ENCODE peak calls at places on chromosomes 16 and 17, in nine cellular contexts. O is CD8-positive, alpha-beta memory T cell; R is body of pancreas; U is lower lobe of right lung; E is aorta; X is A549; V is Peyer's patch; I is prostate gland; G is tibial nerve. Z is an unnamed sample.

GRCh38 chr17:65495255-65496060 is 66.0 kb downstream of the AXIN2 start:
- DNase-seq in E (no peak), R (no peak), X (no peak), G (no peak), V (no peak), U (peak; percentile 61), I (no peak), O (no peak), Z (no peak)

GRCh38 chr17:58710948-58711552 is 18.6 kb downstream of the RAD51C start:
- DNase-seq in I (peak; percentile 44), E (no peak), V (peak; percentile 54), O (peak; percentile 16), R (peak; percentile 24), G (peak; percentile 88), U (no peak), X (no peak), Z (no peak)

GRCh38 chr17:9768381-9768934 is 22.9 kb downstream of the DHRS7C start:
- DNase-seq in E (no peak), I (no peak), X (peak; percentile 55), R (no peak), O (no peak), G (no peak), V (no peak), U (no peak), Z (no peak)

GRCh38 chr16:84411768-84412167 is 43.4 kb downstream of the ATP2C2 start:
- DNase-seq in U (no peak), O (no peak), V (no peak), I (no peak), G (no peak), E (no peak), R (no peak), X (no peak), Z (no peak)

GRCh38 chr16:14015948-14016347 is 55.2 kb upstream of the MRTFB start:
- DNase-seq in R (peak; percentile 50), V (no peak), I (no peak), X (peak; percentile 49), E (peak; percentile 64), O (no peak), G (no peak), U (peak; percentile 48), Z (no peak)

GRCh38 chr17:13576661-13577526 is 24.8 kb downstream of the HS3ST3A1 start:
- DNase-seq in O (no peak), V (no peak), U (no peak), X (no peak), G (no peak), I (no peak), E (no peak), R (no peak), Z (no peak)

GRCh38 chr16:17143546-17144419 is 327.0 kb downstream of the XYLT1 start:
- DNase-seq in V (no peak), E (no peak), U (no peak), X (no peak), R (no peak), I (no peak), G (no peak), O (no peak), Z (no peak)

GRCh38 chr16:31386157-31386984 is 6.8 kb upstream of the ITGAD start:
- DNase-seq in G (no peak), U (no peak), X (peak; percentile 37), R (peak; percentile 47), I (no peak), V (no peak), E (no peak), O (peak; percentile 29), Z (no peak)

GRCh38 chr17:18187816-18188761 is 4.5 kb downstream of the ALKBH5 start:
- DNase-seq in X (no peak), E (peak; percentile 65), U (no peak), O (no peak), G (no peak), V (no peak), I (no peak), R (no peak), Z (no peak)

GRCh38 chr17:9038380-9038779 is 17.1 kb downstream of the NTN1 start:
- DNase-seq in E (no peak), R (no peak), X (no peak), V (no peak), G (no peak), U (no peak), I (no peak), O (no peak), Z (no peak)

GRCh38 chr16:23269248-23270091 is 32.6 kb upstream of the SCNN1B start:
- DNase-seq in G (no peak), I (no peak), E (no peak), O (no peak), X (no peak), V (no peak), U (no peak), R (no peak), Z (no peak)

GRCh38 chr16:49352923-49353322 is 20.7 kb upstream of the C16orf78 start:
- DNase-seq in O (no peak), U (no peak), V (no peak), G (no peak), R (no peak), X (no peak), I (no peak), E (no peak), Z (no peak)

GRCh38 chr16:56950881-56951771 is 10.6 kb upstream of the CETP start:
- DNase-seq in U (peak; percentile 71), R (peak; percentile 76), X (peak; percentile 60), G (peak; percentile 41), V (peak; percentile 81), E (peak; percentile 80), I (peak; percentile 60), O (peak; percentile 37), Z (peak; percentile 85)

GRCh38 chr16:72913551-72913950 is 134.4 kb downstream of the ZFHX3 start:
- DNase-seq in X (no peak), U (no peak), G (no peak), V (no peak), O (no peak), E (no peak), I (peak; percentile 49), R (no peak), Z (no peak)

GRCh38 chr17:45092932-45093430 is 31.9 kb downstream of the NMT1 start:
- DNase-seq in G (peak; percentile 82), O (no peak), I (peak; percentile 91), E (peak; percentile 92), U (peak; percentile 71), X (peak; percentile 99), V (peak; percentile 29), R (peak; percentile 68), Z (no peak)
- H3K4me1 ChIP-seq in G (peaks cover 32% of the 10 kb centered on the region), O (no peaks in the 10 kb centered on the region), I (peaks cover 6% of the 10 kb centered on the region), E (peaks cover 5% of the 10 kb centered on the region), U (peaks cover 28% of the 10 kb centered on the region), X (peaks cover 45% of the 10 kb centered on the region), V (peaks cover 22% of the 10 kb centered on the region), R (peaks cover 13% of the 10 kb centered on the region), Z (no peaks in the 10 kb centered on the region)

GRCh38 chr16:8959921-8960787 is 3.6 kb downstream of the USP7 start:
- DNase-seq in I (no peak), U (no peak), E (no peak), R (no peak), O (peak; percentile 36), V (peak; percentile 54), X (no peak), G (no peak), Z (no peak)

GRCh38 chr16:8960788-8961109 is 3.0 kb downstream of the USP7 start:
- DNase-seq in R (no peak), O (no peak), G (no peak), I (no peak), X (no peak), V (no peak), E (no peak), U (no peak), Z (no peak)

GRCh38 chr16:8963010-8963824 is 489 bp downstream of the USP7 start:
- DNase-seq in U (no peak), E (peak; percentile 53), R (no peak), G (no peak), X (no peak), I (no peak), V (no peak), O (no peak), Z (peak; percentile 87)

GRCh38 chr16:8962393-8963009 is 1.2 kb downstream of the USP7 start:
- DNase-seq in O (peak; percentile 64), I (no peak), G (no peak), E (no peak), V (peak; percentile 84), X (no peak), R (no peak), U (no peak), Z (peak; percentile 91)

GRCh38 chr16:8961811-8962390 is 1.8 kb downstream of the USP7 start:
- DNase-seq in R (no peak), E (no peak), V (peak; percentile 39), G (no peak), X (no peak), O (no peak), I (no peak), U (no peak), Z (no peak)
- H3K4me1 ChIP-seq in R (peaks cover 55% of the 10 kb centered on the region), E (no peaks in the 10 kb centered on the region), V (peaks cover 56% of the 10 kb centered on the region), G (peaks cover 52% of the 10 kb centered on the region), X (peaks cover 53% of the 10 kb centered on the region), O (peaks cover 53% of the 10 kb centered on the region), I (peaks cover 13% of the 10 kb centered on the region), U (peaks cover 61% of the 10 kb centered on the region), Z (peaks cover 54% of the 10 kb centered on the region)

DNA sequence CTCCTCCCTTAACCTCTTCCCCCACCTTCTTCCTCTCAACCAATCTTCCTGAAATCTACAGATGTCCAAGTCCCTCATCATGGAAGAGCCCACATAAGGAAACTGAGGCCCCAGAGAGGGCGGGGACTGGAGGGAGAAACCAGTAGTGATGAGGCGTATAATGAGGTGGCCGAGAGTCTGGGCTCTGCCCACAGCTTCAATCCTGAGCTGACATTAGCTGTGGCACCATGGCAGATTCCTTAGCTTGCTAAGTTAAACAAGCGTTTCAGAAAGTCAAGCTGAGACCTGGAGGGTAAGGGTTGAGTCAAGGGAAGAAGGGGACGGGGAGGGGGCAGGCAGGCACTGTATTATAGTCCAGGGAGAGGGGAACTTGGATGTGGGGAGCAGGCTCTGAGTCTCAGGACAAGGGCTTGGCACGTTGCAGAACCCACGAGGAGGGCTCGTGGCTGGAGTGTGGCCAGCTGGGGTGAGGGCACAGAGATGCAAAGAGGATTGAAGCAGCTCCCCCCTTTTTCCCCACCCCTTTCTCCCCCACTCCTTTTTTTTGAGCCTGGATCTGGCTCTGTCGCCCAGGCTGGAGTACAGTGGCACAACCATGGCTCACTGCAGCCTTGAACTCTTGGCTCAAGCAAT is 13.3 kb downstream of the ARHGAP23 start:
- DNase-seq in U (peak; percentile 38), O (no peak), X (no peak), I (no peak), E (no peak), V (no peak), G (no peak), R (no peak), Z (no peak)
- H3K4me1 ChIP-seq in U (peaks cover 12% of the 10 kb centered on the region), O (peaks cover 4% of the 10 kb centered on the region), X (peaks cover 10% of the 10 kb centered on the region), I (no peaks in the 10 kb centered on the region), E (no peaks in the 10 kb centered on the region), V (no peaks in the 10 kb centered on the region), G (peaks cover 5% of the 10 kb centered on the region), R (peaks cover 6% of the 10 kb centered on the region), Z (peaks cover 17% of the 10 kb centered on the region)

DNA sequence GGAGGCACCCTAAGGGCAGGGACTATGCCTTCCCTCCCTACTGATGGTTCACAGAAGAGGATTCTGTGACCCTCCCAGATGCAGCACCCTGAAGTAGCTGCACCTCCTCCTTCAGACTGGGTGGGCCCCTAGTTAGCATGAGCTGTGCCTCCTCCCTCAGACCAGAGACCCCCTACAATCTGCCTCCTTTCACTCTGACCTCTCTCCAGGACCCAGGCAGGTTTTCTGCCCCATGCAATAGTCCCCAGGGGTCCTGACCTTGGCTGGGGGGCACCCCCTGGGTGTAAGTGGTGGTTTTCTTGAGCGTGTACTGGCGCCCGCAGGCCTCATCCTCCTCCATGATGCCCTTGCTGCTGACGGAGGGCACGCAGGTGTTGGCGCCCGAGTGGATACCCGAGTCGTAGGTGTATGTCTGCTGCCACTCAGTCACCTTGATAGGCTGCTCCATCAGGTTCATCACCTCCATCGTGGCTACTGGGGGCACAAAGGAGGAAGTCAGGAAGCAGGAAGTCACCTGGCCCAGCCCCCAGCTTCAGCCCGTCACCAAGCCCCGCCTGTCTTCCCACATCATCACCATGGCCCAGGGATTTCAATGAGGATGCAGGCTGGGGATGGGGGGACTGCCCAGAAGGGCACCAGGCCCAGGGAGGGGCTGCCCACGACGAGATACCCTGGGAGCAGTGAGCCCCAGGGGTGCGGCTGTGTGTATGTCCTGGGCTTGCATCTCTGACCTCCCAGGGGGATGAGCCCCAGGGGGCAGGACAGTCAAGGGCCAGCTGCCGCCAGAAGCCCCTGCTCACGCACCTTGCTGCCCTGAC is 14.9 kb downstream of the JUP start:
- DNase-seq in O (no peak), U (no peak), I (no peak), X (no peak), V (no peak), E (no peak), G (no peak), R (no peak), Z (no peak)
- H3K4me1 ChIP-seq in O (no peaks in the 10 kb centered on the region), U (peaks cover 51% of the 10 kb centered on the region), I (peaks cover 42% of the 10 kb centered on the region), X (peaks cover 51% of the 10 kb centered on the region), V (peaks cover 53% of the 10 kb centered on the region), E (no peaks in the 10 kb centered on the region), G (peaks cover 31% of the 10 kb centered on the region), R (peaks cover 46% of the 10 kb centered on the region), Z (peaks cover 28% of the 10 kb centered on the region)

Z was measured in spleen.